ENCODE peak calls at places on chromosomes 12 and 14, in five cellular contexts. E is endothelial cell, D is heart right ventricle, O is putamen, G is progenitor cell of endocrine pancreas. W is an unnamed sample.

GRCh38 chr14:100451264-100451663 is 128.1 kb downstream of the SLC25A47 start:
- DNase-seq in E (no peak), G (no peak), D (no peak), O (no peak), W (no peak)

GRCh38 chr12:124416516-124417395 is 121.9 kb downstream of the RFLNA start:
- DNase-seq in G (no peak), E (no peak), D (no peak), O (no peak), W (no peak)

GRCh38 chr12:75698052-75698451 is 186.6 kb upstream of the KRR1 start:
- DNase-seq in G (no peak), O (no peak), D (no peak), E (no peak), W (no peak)

GRCh38 chr14:75831455-75831854 is 150.3 kb downstream of the TGFB3 start:
- DNase-seq in E (no peak), D (peak; percentile 29), G (peak; percentile 38), O (peak; percentile 6), W (peak; percentile 61)

GRCh38 chr12:79250186-79250585 is 385.6 kb downstream of the SYT1 start:
- DNase-seq in D (no peak), O (no peak), G (no peak), E (no peak), W (no peak)

GRCh38 chr14:67837011-67837624 is 17.5 kb downstream of the RAD51B start:
- DNase-seq in D (no peak), O (no peak), E (peak; percentile 55), G (no peak), W (no peak)

GRCh38 chr14:60093606-60094005 is 1.9 kb downstream of the PCNX4 start:
- DNase-seq in O (no peak), G (no peak), E (no peak), D (no peak), W (no peak)

GRCh38 chr14:60815371-60815770 is 80.8 kb downstream of the MNAT1 start:
- DNase-seq in E (no peak), D (no peak), G (no peak), O (no peak), W (no peak)

GRCh38 chr12:122983789-122984515 is 3.5 kb downstream of the ARL6IP4 start:
- DNase-seq in G (no peak), O (no peak), E (no peak), D (no peak), W (no peak)

GRCh38 chr14:88985654-88986053 is 161.2 kb downstream of the TTC8 start:
- DNase-seq in O (no peak), E (no peak), G (no peak), D (no peak), W (no peak)

GRCh38 chr12:86663691-86664090 is 407.5 kb upstream of the MGAT4C start:
- DNase-seq in G (no peak), D (no peak), E (no peak), O (no peak), W (no peak)

GRCh38 chr12:123715151-123715676 is 3.1 kb downstream of the ATP6V0A2 start:
- DNase-seq in D (no peak), E (no peak), G (no peak), O (no peak), W (no peak)

GRCh38 chr12:68119250-68119649 is 40.3 kb downstream of the IFNG start:
- DNase-seq in D (no peak), G (no peak), E (no peak), O (no peak), W (no peak)

GRCh38 chr14:70664698-70665447 is 23.2 kb downstream of the TTC9 start:
- DNase-seq in D (no peak), G (no peak), E (no peak), O (no peak), W (no peak)

GRCh38 chr12:133026996-133027395 is 10.3 kb upstream of the ZNF84 start:
- DNase-seq in G (no peak), D (no peak), O (no peak), E (no peak), W (no peak)

W was measured in psoas muscle.